ENCODE peak calls at places on chromosomes 2 and 18, in seven cellular contexts. U is lower lobe of right lung, V is cardiac fibroblast, R is cardiac muscle cell, X is spleen, P is ovary, T is AG04449. A is an unnamed sample.

GRCh38 chr2:238728322-238729260 is 119.3 kb upstream of the TWIST2 start:
- DNase-seq in U (no peak), V (peak; percentile 75), R (peak; percentile 84), X (no peak), P (peak; percentile 47), T (peak; percentile 94), A (no peak)

GRCh38 chr18:65363911-65364632 is 386.7 kb upstream of the CDH7 start:
- DNase-seq in U (no peak), V (no peak), R (no peak), X (no peak), P (no peak), T (no peak), A (no peak)

GRCh38 chr18:50863840-50864239 is 15.1 kb upstream of the ME2 start:
- DNase-seq in U (no peak), V (no peak), R (no peak), X (no peak), P (no peak), T (no peak), A (no peak)

GRCh38 chr2:147910990-147911473 is 66.2 kb downstream of the ACVR2A start:
- DNase-seq in U (no peak), V (peak; percentile 85), R (peak; percentile 87), X (no peak), P (no peak), T (peak; percentile 16), A (peak; percentile 13)

GRCh38 chr2:21254170-21254965 is 130.6 kb downstream of the TDRD15 start:
- DNase-seq in U (no peak), V (no peak), R (no peak), X (no peak), P (no peak), T (no peak), A (no peak)

GRCh38 chr2:196268538-196269338 is 97.4 kb upstream of the STK17B start:
- DNase-seq in U (no peak), V (peak; percentile 75), R (no peak), X (no peak), P (no peak), T (no peak), A (no peak)

GRCh38 chr2:174761837-174762236 is 2.4 kb downstream of the CHRNA1 start:
- DNase-seq in U (no peak), V (no peak), R (no peak), X (no peak), P (no peak), T (no peak), A (no peak)

GRCh38 chr18:58669731-58670379 is 1.4 kb upstream of the MALT1 start:
- DNase-seq in U (no peak), V (peak; percentile 65), R (no peak), X (no peak), P (no peak), T (no peak), A (no peak)

GRCh38 chr2:222174450-222174849 is 124.3 kb downstream of the PAX3 start:
- DNase-seq in U (no peak), V (no peak), R (no peak), X (no peak), P (no peak), T (no peak), A (no peak)

GRCh38 chr18:9066358-9066757 is 36.1 kb upstream of the NDUFV2 start:
- DNase-seq in U (no peak), V (no peak), R (no peak), X (no peak), P (no peak), T (no peak), A (peak; percentile 36)

GRCh38 chr18:54743596-54743995 is 84.7 kb upstream of the RAB27B start:
- DNase-seq in U (no peak), V (no peak), R (no peak), X (no peak), P (no peak), T (no peak), A (no peak)

GRCh38 chr2:29455202-29455885 is 340.1 kb downstream of the CLIP4 start:
- DNase-seq in U (no peak), V (peak; percentile 70), R (no peak), X (no peak), P (no peak), T (no peak), A (no peak)

GRCh38 chr18:10228380-10228779 is 226.1 kb upstream of the APCDD1 start:
- DNase-seq in U (no peak), V (no peak), R (no peak), X (no peak), P (no peak), T (no peak), A (no peak)

GRCh38 chr18:46830633-46831032 is 73.8 kb upstream of the ST8SIA5 start:
- DNase-seq in U (no peak), V (no peak), R (peak; percentile 17), X (no peak), P (no peak), T (no peak), A (no peak)

GRCh38 chr2:151767536-151767935 is 33.3 kb upstream of the NEB start:
- DNase-seq in U (no peak), V (peak; percentile 28), R (no peak), X (no peak), P (no peak), T (no peak), A (no peak)

GRCh38 chr2:36395866-36396265 is 40.3 kb downstream of the CRIM1 start:
- DNase-seq in U (no peak), V (no peak), R (no peak), X (no peak), P (no peak), T (no peak), A (no peak)

GRCh38 chr2:237700583-237701032 is 73.2 kb downstream of the LRRFIP1 start:
- DNase-seq in U (no peak), V (peak; percentile 84), R (peak; percentile 82), X (peak; percentile 85), P (no peak), T (no peak), A (peak; percentile 60)

GRCh38 chr2:3647246-3647645 is 10.8 kb upstream of the ALLC start:
- DNase-seq in U (no peak), V (no peak), R (no peak), X (peak; percentile 42), P (no peak), T (no peak), A (no peak)

GRCh38 chr18:74476154-74476553 is 19.0 kb upstream of the DIPK1C start:
- DNase-seq in U (no peak), V (no peak), R (peak; percentile 49), X (no peak), P (no peak), T (no peak), A (no peak)
- TF ChIP-seq CTCF in U (peak; percentile 41), V (peak; percentile 76), R (peak; percentile 86), X (no peak), P (no peak), T (peak; percentile 66), A (no peak)

GRCh38 chr18:28439870-28440269 is 262.9 kb upstream of the CDH2 start:
- DNase-seq in U (no peak), V (no peak), R (peak; percentile 77), X (no peak), P (no peak), T (no peak), A (no peak)
- TF ChIP-seq CTCF in U (no peak), V (no peak), R (peak; percentile 61), X (no peak), P (no peak), T (no peak), A (no peak)

DNA sequence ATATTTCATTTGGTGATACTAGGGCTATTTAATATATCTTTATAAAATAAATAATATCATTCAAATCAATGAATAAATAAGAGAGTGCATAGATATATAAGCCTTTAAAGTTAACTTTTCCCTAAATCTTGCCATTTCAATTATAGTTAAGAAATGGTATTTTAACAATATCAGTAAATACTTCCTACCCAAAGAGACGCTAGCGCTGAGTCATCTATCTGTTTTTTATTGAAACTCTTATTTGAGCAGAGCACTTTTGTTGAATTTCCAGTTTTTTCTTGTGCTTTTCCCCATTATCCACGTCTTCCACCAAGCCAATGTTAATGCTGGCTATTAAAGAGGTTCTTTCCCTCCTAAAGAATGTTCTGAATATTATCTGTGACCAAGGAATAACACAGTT is 639.3 kb downstream of the DSC3 start:
- DNase-seq in U (no peak), V (no peak), R (no peak), X (no peak), P (no peak), T (no peak), A (no peak)
- TF ChIP-seq CTCF in U (no peak), V (no peak), R (no peak), X (no peak), P (no peak), T (no peak), A (no peak)

DNA sequence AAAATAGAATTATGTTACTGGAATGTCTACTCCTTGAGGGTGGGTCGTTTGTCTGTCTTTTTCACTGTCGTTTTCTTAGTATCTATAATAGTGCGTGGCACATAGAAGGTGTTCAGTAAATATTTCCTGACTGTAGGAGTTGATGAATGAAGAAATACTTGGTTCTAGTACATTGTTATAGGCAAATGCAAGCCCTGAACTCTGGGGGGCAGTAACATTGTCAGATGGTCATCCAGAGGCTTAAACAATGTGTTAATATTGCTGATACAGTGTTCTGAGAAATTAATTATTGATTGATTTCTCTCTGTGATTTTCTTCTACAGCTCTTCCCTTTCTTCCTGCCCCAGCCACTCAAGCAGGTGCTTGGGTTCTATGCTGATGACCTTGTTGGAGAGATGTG is 24.4 kb upstream of the THOC1 start:
- DNase-seq in U (no peak), V (peak; percentile 20), R (peak; percentile 34), X (no peak), P (no peak), T (no peak), A (no peak)
- TF ChIP-seq CTCF in U (no peak), V (peak; percentile 22), R (peak; percentile 38), X (no peak), P (no peak), T (peak; percentile 29), A (no peak)

DNA sequence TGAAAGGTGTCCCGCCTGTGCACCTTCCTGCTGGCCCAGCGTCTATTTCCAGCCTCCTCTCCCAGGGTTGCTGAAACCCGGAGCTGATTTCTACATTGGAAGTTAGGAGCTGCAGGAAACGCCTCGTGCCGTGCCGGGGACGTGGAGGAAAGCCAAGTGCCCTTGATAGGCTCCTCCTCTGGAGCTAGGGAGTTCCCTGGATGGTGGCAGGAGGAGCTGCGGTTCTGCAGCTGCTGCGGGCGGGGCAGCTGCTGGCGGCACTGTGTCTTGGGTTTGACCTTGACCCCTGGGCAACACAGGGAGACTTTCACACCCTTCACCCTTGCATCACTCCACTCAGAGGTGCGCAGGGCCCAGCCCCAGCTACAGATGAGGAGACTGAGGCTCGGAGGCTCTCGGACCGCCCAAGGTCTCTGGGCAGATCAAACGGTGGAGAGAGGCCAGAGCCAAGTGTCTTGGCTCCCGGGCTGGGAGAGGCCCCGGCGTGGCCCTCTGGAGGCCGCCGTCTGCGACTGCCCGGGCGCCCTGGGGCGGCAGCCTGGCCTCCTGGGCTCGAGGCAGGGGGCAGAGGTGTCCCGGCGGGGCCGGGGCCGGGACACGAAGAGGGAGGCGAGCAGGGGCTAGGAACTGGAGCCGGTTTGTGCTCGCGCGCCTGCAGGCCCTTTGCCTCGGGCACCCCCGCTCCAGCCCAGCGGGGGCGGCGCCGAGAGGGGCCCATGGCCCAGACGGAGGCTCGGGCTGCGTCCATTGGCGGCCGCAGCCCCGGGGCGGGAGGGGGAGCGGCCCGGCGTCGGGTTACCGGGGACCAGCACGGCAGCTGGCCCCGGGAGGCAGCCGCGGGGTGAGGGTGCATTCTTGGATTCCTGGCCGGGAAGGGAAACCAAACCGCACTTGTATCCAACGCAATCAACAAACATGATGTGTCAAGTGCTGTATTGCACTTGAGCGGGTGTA is 129.7 kb upstream of the SLC1A4 start:
- DNase-seq in U (peak; percentile 94), V (peak; percentile 88), R (peak; percentile 95), X (peak; percentile 91), P (peak; percentile 92), T (peak; percentile 80), A (peak; percentile 87)
- TF ChIP-seq CTCF in U (peak; percentile 13), V (no peak), R (no peak), X (no peak), P (no peak), T (no peak), A (no peak)

GRCh38 chr2:102461188-102461587 is 11.8 kb upstream of the SLC9A4 start:
- DNase-seq in U (no peak), V (no peak), R (no peak), X (no peak), P (no peak), T (no peak), A (no peak)
- TF ChIP-seq CTCF in U (no peak), V (no peak), R (no peak), X (no peak), P (no peak), T (no peak), A (no peak)